ENCODE peak calls at places on chromosomes 7 and 10, in five cellular contexts. J is naive thymus-derived CD8-positive, alpha-beta T cell; B is activated CD4-positive, alpha-beta T cell treated with anti-CD3 and anti-CD28 coated beads for 24 hours; X is GM20000; G is stimulated activated CD4-positive, alpha-beta T cell treated with anti-CD3 and anti-CD28 coated beads, Interleukin-2, amount 100 ng/mL, for 48 hours. K is an unnamed sample.

GRCh38 chr7:121486590-121486989 is 90.5 kb upstream of the FAM3C start:
- DNase-seq in G (no peak), B (no peak), J (no peak), X (no peak), K (no peak)

GRCh38 chr7:108278776-108279175 is 148.6 kb upstream of the LAMB4 start:
- DNase-seq in J (no peak), X (no peak), B (no peak), G (no peak), K (no peak)

GRCh38 chr7:50393547-50394252 is 56.5 kb downstream of the FIGNL1 start:
- DNase-seq in X (peak), B (no peak), J (peak), G (peak), K (no peak)

GRCh38 chr7:27712217-27712616 is 27.7 kb upstream of the TAX1BP1 start:
- DNase-seq in J (no peak), G (no peak), X (no peak), B (no peak), K (no peak)

GRCh38 chr7:68977709-68978108 is 620.6 kb upstream of the AUTS2 start:
- DNase-seq in J (no peak), X (no peak), G (no peak), B (no peak), K (no peak)

GRCh38 chr10:112946649-112947048 is 3.4 kb upstream of the TCF7L2 start:
- DNase-seq in B (no peak), J (no peak), X (no peak), G (no peak), K (no peak)

GRCh38 chr10:76550806-76551205 is 1086.8 kb downstream of the KCNMA1 start:
- DNase-seq in B (no peak), X (no peak), G (no peak), J (no peak), K (no peak)

GRCh38 chr7:148050492-148051158 is 539.9 kb upstream of the C7orf33 start:
- DNase-seq in X (no peak), B (no peak), G (no peak), J (no peak), K (no peak)

GRCh38 chr10:132674311-132674710 is 111.6 kb downstream of the NKX6-2 start:
- DNase-seq in B (no peak), X (no peak), G (no peak), J (no peak), K (no peak)

GRCh38 chr7:16484453-16485158 is 19.1 kb upstream of the SOSTDC1 start:
- DNase-seq in X (no peak), J (no peak), B (no peak), G (no peak), K (no peak)

GRCh38 chr10:125823663-125824251 is 411 bp downstream of the BCCIP start:
- DNase-seq in B (no peak), G (no peak), J (peak), X (no peak), K (peak)

GRCh38 chr10:114199239-114199638 is 20.1 kb downstream of the TDRD1 start:
- DNase-seq in X (no peak), G (no peak), B (no peak), J (no peak), K (no peak)